ENCODE peak calls at places on chromosomes 5 and 9, in five cellular contexts. One of them, this sample, is unnamed.

GRCh38 chr9:21710792-21711191 is 91.6 kb upstream of the MTAP start:
- DNase-seq in GM12891: no peak
- DNase-seq in K562: no peak
- DNase-seq in GM12878: no peak
- DNase-seq in HepG2: no peak
- DNase-seq in this sample: no peak

GRCh38 chr9:28692012-28692411 is 1118.7 kb upstream of the C9orf72 start:
- DNase-seq in GM12891: no peak
- DNase-seq in K562: no peak
- DNase-seq in GM12878: no peak
- DNase-seq in HepG2: no peak
- DNase-seq in this sample: no peak

GRCh38 chr5:176450077-176450476 is 1.9 kb downstream of the FAF2 start:
- DNase-seq in GM12891: no peak
- DNase-seq in K562: no peak
- DNase-seq in GM12878: no peak
- DNase-seq in HepG2: no peak
- DNase-seq in this sample: no peak

GRCh38 chr5:102090770-102091169 is 205.3 kb downstream of the SLCO4C1 start:
- DNase-seq in GM12891: peak; percentile 2
- DNase-seq in K562: peak; percentile 5
- DNase-seq in GM12878: no peak
- DNase-seq in HepG2: peak; percentile 77
- DNase-seq in this sample: no peak

GRCh38 chr5:119333421-119333851 is 22.4 kb upstream of the TNFAIP8 start:
- DNase-seq in GM12891: no peak
- DNase-seq in K562: no peak
- DNase-seq in GM12878: no peak
- DNase-seq in HepG2: no peak
- DNase-seq in this sample: no peak

GRCh38 chr5:26940981-26941380 is 97.4 kb downstream of the CDH9 start:
- DNase-seq in GM12891: no peak
- DNase-seq in K562: no peak
- DNase-seq in GM12878: no peak
- DNase-seq in HepG2: no peak
- DNase-seq in this sample: no peak

GRCh38 chr5:155485344-155485743 is 471.8 kb downstream of the KIF4B start:
- DNase-seq in GM12891: no peak
- DNase-seq in K562: no peak
- DNase-seq in GM12878: no peak
- DNase-seq in HepG2: no peak
- DNase-seq in this sample: no peak

GRCh38 chr5:138033275-138033808 is 463 bp upstream of the FAM13B start:
- DNase-seq in GM12891: no peak
- DNase-seq in K562: no peak
- DNase-seq in GM12878: no peak
- DNase-seq in HepG2: no peak
- DNase-seq in this sample: no peak

GRCh38 chr5:86199287-86199686 is 418.5 kb upstream of the COX7C start:
- DNase-seq in GM12891: no peak
- DNase-seq in K562: no peak
- DNase-seq in GM12878: no peak
- DNase-seq in HepG2: no peak
- DNase-seq in this sample: no peak

GRCh38 chr9:4558599-4558998 is 68.3 kb downstream of the SLC1A1 start:
- DNase-seq in GM12891: no peak
- DNase-seq in K562: no peak
- DNase-seq in GM12878: no peak
- DNase-seq in HepG2: no peak
- DNase-seq in this sample: no peak

GRCh38 chr5:145543968-145544367 is 291.2 kb downstream of the PRELID2 start:
- DNase-seq in GM12891: no peak
- DNase-seq in K562: no peak
- DNase-seq in GM12878: no peak
- DNase-seq in HepG2: peak; percentile 45
- DNase-seq in this sample: no peak

GRCh38 chr5:35938518-35939227 is at the start of gene CAPSL:
- DNase-seq in GM12891: no peak
- DNase-seq in K562: peak; percentile 27
- DNase-seq in GM12878: no peak
- DNase-seq in HepG2: no peak
- DNase-seq in this sample: no peak

GRCh38 chr5:44875661-44876250 is 67.0 kb downstream of the MRPS30 start:
- DNase-seq in GM12891: peak; percentile 33
- DNase-seq in K562: no peak
- DNase-seq in GM12878: peak; percentile 55
- DNase-seq in HepG2: peak; percentile 51
- DNase-seq in this sample: no peak

GRCh38 chr9:104984541-104984940 is 56.6 kb upstream of the ABCA1 start:
- DNase-seq in GM12891: no peak
- DNase-seq in K562: no peak
- DNase-seq in GM12878: no peak
- DNase-seq in HepG2: no peak
- DNase-seq in this sample: no peak
- TF ChIP-seq TAF1 in GM12891: no peak
- TF ChIP-seq TAF1 in K562: no peak
- TF ChIP-seq TAF1 in GM12878: no peak
- TF ChIP-seq TAF1 in HepG2: no peak
- TF ChIP-seq TAF1 in this sample: no peak

GRCh38 chr9:101486693-101487442 is 46.8 kb upstream of the RNF20 start:
- DNase-seq in GM12891: peak; percentile 20
- DNase-seq in K562: peak; percentile 68
- DNase-seq in GM12878: no peak
- DNase-seq in HepG2: no peak
- DNase-seq in this sample: no peak

GRCh38 chr9:101481296-101481695 is 45.7 kb upstream of the ALDOB start:
- DNase-seq in GM12891: no peak
- DNase-seq in K562: peak; percentile 34
- DNase-seq in GM12878: no peak
- DNase-seq in HepG2: no peak
- DNase-seq in this sample: no peak

GRCh38 chr9:101487443-101487855 is 46.2 kb upstream of the RNF20 start:
- DNase-seq in GM12891: no peak
- DNase-seq in K562: no peak
- DNase-seq in GM12878: no peak
- DNase-seq in HepG2: no peak
- DNase-seq in this sample: no peak

GRCh38 chr9:101484046-101484445 is 48.5 kb upstream of the ALDOB start:
- DNase-seq in GM12891: no peak
- DNase-seq in K562: no peak
- DNase-seq in GM12878: no peak
- DNase-seq in HepG2: no peak
- DNase-seq in this sample: no peak

DNA sequence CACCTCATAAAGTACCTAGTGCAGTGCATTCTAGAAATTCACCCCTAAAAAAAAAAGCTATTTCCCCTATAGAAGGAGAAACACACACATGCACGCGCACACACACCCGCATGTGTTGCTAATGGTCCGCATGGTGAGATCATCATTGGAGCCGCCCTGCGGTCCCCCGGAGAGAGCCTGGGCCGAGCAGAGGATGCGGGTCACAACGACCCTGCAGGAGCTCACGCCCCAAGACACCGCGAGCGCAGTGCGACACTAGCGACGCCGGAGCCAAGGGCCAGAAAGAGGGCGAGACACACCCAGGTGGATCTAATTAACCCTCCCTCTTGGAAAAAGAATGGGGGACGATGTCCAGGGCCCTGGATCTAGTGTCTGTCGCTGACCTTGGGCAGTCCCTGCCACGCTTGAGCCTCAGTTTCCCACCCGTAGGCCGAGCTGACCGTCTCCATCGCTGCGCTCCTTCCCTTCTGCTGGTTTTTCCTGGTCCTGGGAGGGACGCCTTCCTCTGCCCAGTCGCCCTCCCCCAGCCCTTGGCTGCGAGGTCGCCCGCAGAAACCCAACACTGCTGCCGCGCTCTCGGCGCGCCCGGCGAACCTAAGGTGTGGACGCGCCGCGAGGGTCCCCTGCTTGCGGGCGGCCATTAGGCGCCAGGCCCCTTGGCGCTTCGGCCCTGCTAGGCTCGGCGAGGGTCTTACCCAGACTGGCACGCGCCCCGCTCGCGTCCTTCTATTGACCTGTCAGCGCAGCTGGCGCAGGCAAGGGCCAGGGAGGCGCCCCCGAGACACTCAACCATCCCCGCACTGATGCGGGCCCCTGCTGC is 47.6 kb upstream of the RNF20 start:
- DNase-seq in GM12891: no peak
- DNase-seq in K562: peak; percentile 71
- DNase-seq in GM12878: no peak
- DNase-seq in HepG2: no peak
- DNase-seq in this sample: no peak
- TF ChIP-seq POLR2A in GM12891: no peak
- TF ChIP-seq POLR2A in K562: peak; percentile 58
- TF ChIP-seq POLR2A in GM12878: no peak
- TF ChIP-seq POLR2A in HepG2: no peak
- TF ChIP-seq POLR2A in this sample: no peak

DNA sequence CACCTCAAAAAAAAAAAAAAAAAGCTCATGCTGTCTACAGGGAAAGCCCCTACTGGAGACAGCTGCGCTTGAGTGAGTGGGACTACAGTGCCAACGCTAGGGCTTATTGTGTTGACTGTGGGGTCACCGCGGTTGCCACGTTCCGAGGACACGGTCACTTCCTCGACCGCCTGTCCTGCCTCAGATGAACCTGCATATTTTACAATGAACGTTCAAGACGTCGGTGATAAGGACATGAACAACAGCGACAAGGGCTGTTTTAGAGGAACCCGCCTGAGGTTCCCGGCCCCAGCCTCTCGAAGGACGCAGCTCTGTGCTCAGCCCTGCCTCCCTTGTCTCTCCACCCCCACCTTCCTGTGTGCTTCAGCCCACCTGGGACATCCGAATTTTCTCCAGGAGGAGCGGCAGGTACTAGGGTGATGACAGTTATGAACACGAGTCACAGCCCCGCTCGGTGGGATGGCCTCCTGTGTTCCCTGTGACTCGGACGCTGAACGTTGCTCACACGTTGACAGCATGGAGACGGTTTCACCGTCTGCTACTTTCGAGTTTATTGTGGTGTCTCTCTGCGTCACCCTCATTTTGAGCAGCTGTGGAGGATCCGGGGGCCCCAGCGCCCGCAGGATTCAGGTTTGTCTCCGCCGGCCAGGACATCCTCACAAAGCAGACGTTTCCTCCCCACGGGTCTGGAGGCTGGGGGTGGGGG is 11.3 kb upstream of the DIPK1B start:
- DNase-seq in GM12891: peak; percentile 64
- DNase-seq in K562: peak; percentile 54
- DNase-seq in GM12878: peak; percentile 43
- DNase-seq in HepG2: no peak
- DNase-seq in this sample: peak; percentile 65
- TF ChIP-seq TAF1 in GM12891: peak; percentile 48
- TF ChIP-seq TAF1 in K562: no peak
- TF ChIP-seq TAF1 in GM12878: peak; percentile 6
- TF ChIP-seq TAF1 in HepG2: no peak
- TF ChIP-seq TAF1 in this sample: no peak

DNA sequence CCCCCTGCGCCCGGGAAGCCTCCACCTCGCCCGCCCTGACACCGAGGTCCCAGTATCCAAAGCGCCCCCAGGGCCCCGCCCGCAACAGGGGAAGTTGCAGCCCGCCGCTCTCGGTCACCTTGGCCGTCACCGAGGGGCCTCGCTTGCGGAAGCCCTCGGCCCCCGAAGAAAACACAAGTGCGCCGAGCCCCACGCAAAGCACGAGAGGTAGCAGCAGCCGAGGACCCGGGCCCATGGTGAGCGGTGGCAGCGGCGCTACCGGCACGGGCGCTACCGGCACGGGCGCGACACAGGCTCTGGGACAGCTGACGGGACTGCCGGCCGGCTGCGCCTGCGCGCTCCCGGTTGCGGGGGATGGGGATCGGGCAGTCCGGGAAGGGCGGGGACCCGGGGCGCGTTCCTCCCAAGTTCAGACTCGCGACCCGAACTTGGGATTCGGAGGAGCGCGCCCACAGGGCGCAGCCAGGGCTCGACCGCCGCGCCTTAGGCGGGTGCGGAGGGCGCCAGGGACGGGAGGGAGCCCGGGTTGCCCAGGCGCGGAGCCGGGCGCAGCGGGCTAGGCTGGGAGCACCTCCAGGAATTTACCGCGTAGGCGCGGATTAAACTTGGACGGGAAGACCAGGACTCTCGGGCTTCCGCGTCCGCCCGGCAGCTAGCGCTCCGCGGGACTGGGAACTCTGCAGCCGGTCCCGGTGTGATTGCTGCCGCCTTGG is at the start of gene PPIC:
- DNase-seq in GM12891: peak; percentile 47
- DNase-seq in K562: peak; percentile 69
- DNase-seq in GM12878: no peak
- DNase-seq in HepG2: peak; percentile 50
- DNase-seq in this sample: peak; percentile 30
- TF ChIP-seq POLR2A in GM12891: no peak
- TF ChIP-seq POLR2A in K562: no peak
- TF ChIP-seq POLR2A in GM12878: no peak
- TF ChIP-seq POLR2A in HepG2: no peak
- TF ChIP-seq POLR2A in this sample: no peak

This sample was measured in GM12892.